ENCODE peak calls at places on chromosomes 12 and 14, in nine cellular contexts. M is neural crest cell; E is IMR-90; D is transverse colon; W is naive thymus-derived CD8-positive, alpha-beta T cell; X is stimulated activated CD4-positive, alpha-beta T cell treated with anti-CD3 and anti-CD28 coated beads, TNF-alpha, amount 100 ng/mL, for 1 hour; F is frontal cortex; B is epithelial cell of esophagus; H is H1. S is an unnamed sample.

GRCh38 chr12:41917827-41918445 is 226.7 kb downstream of the GXYLT1 start:
- DNase-seq in M (no peak), E (no peak), W (no peak), F (no peak), D (no peak), H (no peak), X (no peak), B (peak), S (peak)

GRCh38 chr12:67269632-67270578 is 747 bp downstream of the CAND1 start:
- DNase-seq in M (peak), F (peak), E (no peak), X (peak), H (no peak), D (peak), B (peak), W (peak), S (peak)

GRCh38 chr14:81386379-81386778 is 13.7 kb downstream of the STON2 start:
- DNase-seq in D (no peak), B (no peak), H (no peak), F (no peak), M (no peak), X (no peak), E (no peak), W (no peak), S (no peak)

GRCh38 chr12:2922329-2922728 is 31.6 kb downstream of the TULP3 start:
- DNase-seq in M (no peak), E (peak), F (no peak), H (no peak), D (no peak), W (no peak), B (no peak), X (no peak), S (peak)

GRCh38 chr12:13011098-13011497 is 11.0 kb upstream of the HEBP1 start:
- DNase-seq in E (no peak), W (no peak), F (no peak), M (no peak), X (no peak), B (no peak), H (no peak), D (no peak), S (no peak)

GRCh38 chr14:102504951-102505600 is 4.5 kb downstream of the ANKRD9 start:
- DNase-seq in M (no peak), F (no peak), D (no peak), X (no peak), E (no peak), B (no peak), W (no peak), H (no peak), S (no peak)

GRCh38 chr12:80837342-80837978 is 100.3 kb downstream of the LIN7A start:
- DNase-seq in H (peak), X (no peak), W (no peak), E (peak), B (peak), M (peak), F (no peak), D (no peak), S (peak)

GRCh38 chr12:109763201-109763841 is 49.7 kb downstream of the FAM222A start:
- DNase-seq in M (no peak), B (peak), X (no peak), W (no peak), E (peak), H (no peak), D (peak), F (no peak), S (peak)

GRCh38 chr12:50283230-50283923 is at the start of gene LIMA1:
- DNase-seq in M (peak), E (peak), B (peak), W (peak), D (peak), X (peak), F (peak), H (peak), S (peak)

GRCh38 chr14:89296281-89296745 is 120.7 kb downstream of the FOXN3 start:
- DNase-seq in X (no peak), H (peak), B (no peak), W (no peak), F (no peak), M (no peak), E (no peak), D (no peak), S (no peak)

GRCh38 chr12:29796823-29797263 is 13.1 kb upstream of the TMTC1 start:
- DNase-seq in E (peak), W (no peak), X (no peak), M (no peak), F (no peak), B (peak), D (peak), H (no peak), S (peak)

GRCh38 chr12:107025691-107026090 is 38.7 kb upstream of the MTERF2 start:
- DNase-seq in B (peak), F (no peak), E (no peak), X (no peak), H (no peak), W (no peak), D (no peak), M (no peak), S (no peak)

GRCh38 chr12:101877816-101878811 is 734 bp downstream of the DRAM1 start:
- DNase-seq in E (no peak), X (no peak), D (peak), H (no peak), F (no peak), W (peak), B (peak), M (peak), S (peak)

GRCh38 chr14:73153272-73153671 is 17.0 kb downstream of the PSEN1 start:
- DNase-seq in B (no peak), F (no peak), W (no peak), M (no peak), D (no peak), X (no peak), E (peak), H (no peak), S (peak)

GRCh38 chr14:51929920-51930682 is 59.2 kb upstream of the RTRAF start:
- DNase-seq in B (no peak), W (no peak), M (no peak), D (no peak), E (peak), F (no peak), H (no peak), X (no peak), S (no peak)

GRCh38 chr12:71558445-71558844 is 105.2 kb downstream of the ZFC3H1 start:
- DNase-seq in H (no peak), X (no peak), M (no peak), D (no peak), F (no peak), W (no peak), B (no peak), E (peak), S (no peak)

GRCh38 chr12:89918172-89918880 is 209.7 kb upstream of the ATP2B1 start:
- DNase-seq in F (no peak), X (no peak), B (no peak), E (no peak), M (no peak), W (no peak), H (no peak), D (peak), S (no peak)

GRCh38 chr12:51631591-51631990 is 40.6 kb downstream of the SCN8A start:
- DNase-seq in M (no peak), W (no peak), F (no peak), D (no peak), H (no peak), E (peak), B (peak), X (no peak), S (peak)

GRCh38 chr12:66049538-66050282 is 80.8 kb downstream of the LLPH start:
- DNase-seq in F (no peak), M (no peak), W (no peak), B (no peak), H (no peak), X (no peak), D (no peak), E (peak), S (no peak)

GRCh38 chr14:57875296-57875695 is 9.4 kb upstream of the SLC35F4 start:
- DNase-seq in X (no peak), M (no peak), W (no peak), F (no peak), E (no peak), H (no peak), B (no peak), D (no peak), S (no peak)

GRCh38 chr12:57094194-57095160 is 5.6 kb downstream of the NAB2 start:
- DNase-seq in M (no peak), D (no peak), W (no peak), H (no peak), F (peak), E (no peak), B (no peak), X (no peak), S (no peak)

GRCh38 chr12:89880695-89881350 is 172.2 kb upstream of the ATP2B1 start:
- DNase-seq in X (no peak), B (no peak), E (no peak), D (peak), H (no peak), M (no peak), F (no peak), W (peak), S (no peak)

GRCh38 chr12:67698711-67699603 is 50.4 kb downstream of the DYRK2 start:
- DNase-seq in B (peak), D (no peak), H (no peak), E (peak), F (no peak), M (no peak), W (no peak), X (peak), S (peak)

GRCh38 chr14:103239751-103240150 is 94.3 kb upstream of the EIF5 start:
- DNase-seq in H (no peak), X (no peak), W (no peak), B (no peak), D (no peak), F (no peak), M (no peak), E (no peak), S (no peak)

GRCh38 chr12:27333311-27334009 is 824 bp downstream of the BMAL2 start:
- DNase-seq in D (peak), H (no peak), E (no peak), W (peak), B (peak), F (peak), X (no peak), M (peak), S (no peak)

GRCh38 chr14:104685216-104685997 is 4.0 kb upstream of the INF2 start:
- DNase-seq in M (no peak), F (no peak), X (no peak), W (no peak), H (no peak), E (no peak), D (no peak), B (no peak), S (no peak)

S was measured in LHCN-M2.